ENCODE peak calls at places on chromosome 1, in nine cellular contexts. One of them, this sample, is unnamed.

GRCh38 chr1:2558030-2558400 is 1.8 kb downstream of the TNFRSF14 start:
- DNase-seq in neural progenitor cell: no peak
- DNase-seq in hepatocyte: no peak
- DNase-seq in SK-N-SH: no peak
- DNase-seq in HCT116: no peak
- DNase-seq in GM23248: no peak
- DNase-seq in MM.1S: no peak
- DNase-seq in GM23338: no peak
- DNase-seq in PC-3: no peak
- DNase-seq in this sample: no peak

GRCh38 chr1:109705411-109705810 is 6.6 kb upstream of the GSTM5 start:
- DNase-seq in hepatocyte: no peak
- DNase-seq in PC-3: peak; percentile 65
- DNase-seq in SK-N-SH: no peak
- DNase-seq in MM.1S: no peak
- DNase-seq in HCT116: no peak
- DNase-seq in GM23338: no peak
- DNase-seq in neural progenitor cell: no peak
- DNase-seq in GM23248: no peak
- DNase-seq in this sample: no peak

GRCh38 chr1:47580451-47580980 is 142.7 kb downstream of the FOXD2 start:
- DNase-seq in MM.1S: no peak
- DNase-seq in HCT116: no peak
- DNase-seq in PC-3: no peak
- DNase-seq in GM23338: no peak
- DNase-seq in GM23248: no peak
- DNase-seq in hepatocyte: no peak
- DNase-seq in neural progenitor cell: no peak
- DNase-seq in SK-N-SH: no peak
- DNase-seq in this sample: no peak

GRCh38 chr1:14259191-14259757 is 339.2 kb upstream of the KAZN start:
- DNase-seq in HCT116: no peak
- DNase-seq in GM23338: no peak
- DNase-seq in hepatocyte: no peak
- DNase-seq in MM.1S: no peak
- DNase-seq in neural progenitor cell: no peak
- DNase-seq in PC-3: no peak
- DNase-seq in SK-N-SH: no peak
- DNase-seq in GM23248: peak; percentile 32
- DNase-seq in this sample: no peak

GRCh38 chr1:243287652-243288051 is 31.8 kb downstream of the SDCCAG8 start:
- DNase-seq in SK-N-SH: no peak
- DNase-seq in GM23248: peak; percentile 89
- DNase-seq in HCT116: no peak
- DNase-seq in MM.1S: no peak
- DNase-seq in PC-3: peak; percentile 91
- DNase-seq in GM23338: no peak
- DNase-seq in hepatocyte: no peak
- DNase-seq in neural progenitor cell: no peak
- DNase-seq in this sample: peak; percentile 29

GRCh38 chr1:226019550-226019949 is 20.4 kb upstream of the SDE2 start:
- DNase-seq in neural progenitor cell: no peak
- DNase-seq in hepatocyte: no peak
- DNase-seq in GM23338: no peak
- DNase-seq in HCT116: no peak
- DNase-seq in PC-3: no peak
- DNase-seq in GM23248: no peak
- DNase-seq in SK-N-SH: no peak
- DNase-seq in MM.1S: no peak
- DNase-seq in this sample: no peak

GRCh38 chr1:109198043-109198695 is 15.5 kb upstream of the SARS1 start:
- DNase-seq in SK-N-SH: no peak
- DNase-seq in GM23338: no peak
- DNase-seq in GM23248: peak; percentile 92
- DNase-seq in neural progenitor cell: no peak
- DNase-seq in HCT116: no peak
- DNase-seq in PC-3: peak; percentile 76
- DNase-seq in hepatocyte: peak; percentile 43
- DNase-seq in MM.1S: no peak
- DNase-seq in this sample: no peak

GRCh38 chr1:208234721-208235120 is 9.5 kb downstream of the PLXNA2 start:
- DNase-seq in MM.1S: no peak
- DNase-seq in HCT116: no peak
- DNase-seq in PC-3: no peak
- DNase-seq in GM23338: no peak
- DNase-seq in hepatocyte: no peak
- DNase-seq in neural progenitor cell: no peak
- DNase-seq in GM23248: no peak
- DNase-seq in SK-N-SH: no peak
- DNase-seq in this sample: no peak

GRCh38 chr1:201171063-201172036 is 17.1 kb upstream of the TMEM9 start:
- DNase-seq in hepatocyte: peak; percentile 81
- DNase-seq in MM.1S: peak; percentile 80
- DNase-seq in HCT116: peak; percentile 46
- DNase-seq in GM23248: peak; percentile 80
- DNase-seq in SK-N-SH: peak; percentile 85
- DNase-seq in neural progenitor cell: peak; percentile 66
- DNase-seq in PC-3: peak; percentile 79
- DNase-seq in GM23338: peak; percentile 74
- DNase-seq in this sample: no peak

GRCh38 chr1:206699626-206700025 is 14.9 kb downstream of the MAPKAPK2 start:
- DNase-seq in GM23248: no peak
- DNase-seq in PC-3: no peak
- DNase-seq in HCT116: no peak
- DNase-seq in hepatocyte: no peak
- DNase-seq in GM23338: no peak
- DNase-seq in neural progenitor cell: no peak
- DNase-seq in MM.1S: no peak
- DNase-seq in SK-N-SH: no peak
- DNase-seq in this sample: no peak

GRCh38 chr1:36570016-36570415 is 87.3 kb upstream of the CSF3R start:
- DNase-seq in PC-3: no peak
- DNase-seq in hepatocyte: no peak
- DNase-seq in SK-N-SH: no peak
- DNase-seq in GM23248: no peak
- DNase-seq in MM.1S: no peak
- DNase-seq in neural progenitor cell: no peak
- DNase-seq in HCT116: no peak
- DNase-seq in GM23338: no peak
- DNase-seq in this sample: no peak

GRCh38 chr1:218642033-218642954 is 297.2 kb downstream of the TGFB2 start:
- DNase-seq in MM.1S: no peak
- DNase-seq in SK-N-SH: no peak
- DNase-seq in hepatocyte: no peak
- DNase-seq in HCT116: no peak
- DNase-seq in neural progenitor cell: no peak
- DNase-seq in PC-3: no peak
- DNase-seq in GM23338: no peak
- DNase-seq in GM23248: peak; percentile 51
- DNase-seq in this sample: no peak
- H3K4me2 ChIP-seq in MM.1S: no peak overlapping the region
- H3K4me2 ChIP-seq in SK-N-SH: no peak overlapping the region
- H3K4me2 ChIP-seq in hepatocyte: no peak overlapping the region
- H3K4me2 ChIP-seq in HCT116: no peak overlapping the region
- H3K4me2 ChIP-seq in neural progenitor cell: no peak overlapping the region
- H3K4me2 ChIP-seq in PC-3: no peak overlapping the region
- H3K4me2 ChIP-seq in GM23338: no peak overlapping the region
- H3K4me2 ChIP-seq in GM23248: no peak overlapping the region
- H3K4me2 ChIP-seq in this sample: no peak overlapping the region

GRCh38 chr1:224620105-224620504 is 4.0 kb downstream of the CNIH3 start:
- DNase-seq in neural progenitor cell: no peak
- DNase-seq in hepatocyte: no peak
- DNase-seq in GM23338: no peak
- DNase-seq in SK-N-SH: no peak
- DNase-seq in PC-3: no peak
- DNase-seq in GM23248: no peak
- DNase-seq in HCT116: no peak
- DNase-seq in MM.1S: no peak
- DNase-seq in this sample: no peak

GRCh38 chr1:224616761-224617409 is 768 bp downstream of the CNIH3 start:
- DNase-seq in SK-N-SH: peak; percentile 34
- DNase-seq in MM.1S: no peak
- DNase-seq in hepatocyte: no peak
- DNase-seq in GM23248: peak; percentile 45
- DNase-seq in HCT116: no peak
- DNase-seq in PC-3: no peak
- DNase-seq in neural progenitor cell: peak; percentile 62
- DNase-seq in GM23338: peak; percentile 49
- DNase-seq in this sample: no peak

GRCh38 chr1:224619209-224619608 is 3.1 kb downstream of the CNIH3 start:
- DNase-seq in GM23338: no peak
- DNase-seq in neural progenitor cell: no peak
- DNase-seq in hepatocyte: no peak
- DNase-seq in HCT116: no peak
- DNase-seq in PC-3: no peak
- DNase-seq in MM.1S: no peak
- DNase-seq in SK-N-SH: no peak
- DNase-seq in GM23248: no peak
- DNase-seq in this sample: no peak

GRCh38 chr1:224615861-224616760 is at the start of gene CNIH3:
- DNase-seq in neural progenitor cell: peak; percentile 91
- DNase-seq in GM23248: peak; percentile 63
- DNase-seq in HCT116: no peak
- DNase-seq in SK-N-SH: peak; percentile 68
- DNase-seq in GM23338: peak; percentile 93
- DNase-seq in PC-3: peak; percentile 75
- DNase-seq in hepatocyte: peak; percentile 60
- DNase-seq in MM.1S: no peak
- DNase-seq in this sample: no peak

DNA sequence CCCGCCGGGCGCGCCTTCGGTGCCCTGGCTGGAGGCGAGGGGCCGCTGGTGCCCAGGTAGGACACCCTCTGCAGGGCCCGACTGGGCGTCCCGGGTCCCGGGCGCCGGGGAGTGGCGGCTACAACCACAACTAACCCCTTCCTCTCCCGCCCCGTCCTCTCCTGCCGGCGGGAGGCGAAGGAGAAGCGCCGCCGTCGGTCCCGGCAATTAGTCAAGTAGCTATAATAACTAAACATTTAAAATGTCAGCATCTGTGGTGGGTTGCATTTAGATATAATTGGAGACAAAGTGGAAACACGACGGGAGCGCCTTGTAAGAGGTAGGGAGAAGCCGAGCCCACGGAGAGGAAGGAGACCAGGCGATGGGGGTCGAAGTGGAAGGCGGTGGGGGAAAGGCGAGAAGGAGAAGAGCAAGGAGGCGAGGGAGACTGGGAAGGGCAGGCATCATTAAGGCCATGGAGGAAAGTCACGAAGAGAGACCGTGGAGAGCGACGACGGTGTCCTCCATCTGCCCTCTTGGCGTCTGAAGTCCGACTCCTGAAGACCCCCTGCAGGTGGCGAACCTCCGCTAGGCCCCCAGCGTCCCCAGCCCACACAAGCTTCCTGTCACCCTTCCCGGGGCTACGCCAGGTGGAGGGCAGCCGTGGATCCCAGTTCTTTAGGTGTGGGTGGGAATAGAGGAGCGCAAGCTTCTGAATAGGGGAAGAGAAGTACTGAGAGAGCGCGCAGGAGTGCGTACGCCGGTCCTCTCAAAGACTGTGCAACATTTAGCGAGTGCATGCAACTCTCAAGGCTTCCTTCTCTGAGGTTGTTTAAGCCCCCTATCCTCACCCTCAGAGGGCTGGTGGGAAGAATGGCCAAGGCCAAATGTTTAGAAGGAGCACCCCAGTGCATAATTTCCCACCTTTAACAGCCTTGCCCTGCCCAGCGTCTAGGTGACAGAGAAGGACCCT is 1.6 kb downstream of the CNIH3 start:
- DNase-seq in HCT116: no peak
- DNase-seq in GM23248: peak; percentile 24
- DNase-seq in GM23338: peak; percentile 50
- DNase-seq in neural progenitor cell: peak; percentile 38
- DNase-seq in MM.1S: no peak
- DNase-seq in PC-3: no peak
- DNase-seq in SK-N-SH: peak; percentile 33
- DNase-seq in hepatocyte: no peak
- DNase-seq in this sample: no peak
- TF ChIP-seq EZH2phosphoT487 in HCT116: no peak
- TF ChIP-seq EZH2phosphoT487 in GM23248: no peak
- TF ChIP-seq EZH2phosphoT487 in GM23338: peak; percentile 43
- TF ChIP-seq EZH2phosphoT487 in neural progenitor cell: peak; percentile 99
- TF ChIP-seq EZH2phosphoT487 in MM.1S: no peak
- TF ChIP-seq EZH2phosphoT487 in PC-3: no peak
- TF ChIP-seq EZH2phosphoT487 in SK-N-SH: no peak
- TF ChIP-seq EZH2phosphoT487 in hepatocyte: peak; percentile 84
- TF ChIP-seq EZH2phosphoT487 in this sample: no peak

DNA sequence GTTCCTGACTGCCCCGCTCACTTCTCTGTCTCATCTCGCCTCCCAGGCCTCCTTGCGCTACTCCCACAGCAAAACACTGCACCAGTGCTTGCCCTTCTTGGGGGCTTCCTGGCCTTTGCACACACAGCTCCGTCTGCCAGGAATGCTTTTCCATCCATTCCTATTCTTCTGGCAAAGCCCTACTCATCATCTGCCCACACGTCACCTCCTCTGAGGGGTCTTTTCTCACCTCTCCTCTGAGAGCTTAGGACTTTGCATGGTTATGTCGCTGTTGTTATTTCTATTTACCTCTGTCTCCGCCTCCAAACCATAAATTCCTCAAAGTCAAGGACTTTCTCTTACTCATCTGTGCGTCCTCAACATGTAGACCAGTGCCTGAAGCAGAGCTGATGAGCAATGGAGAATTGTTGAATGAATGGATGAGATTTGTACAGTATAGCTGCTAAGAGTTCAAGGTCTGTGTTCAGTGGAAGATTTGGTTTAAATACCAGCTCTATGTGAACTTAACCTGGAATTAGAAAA is 26.4 kb upstream of the BTG2 start:
- DNase-seq in GM23338: no peak
- DNase-seq in PC-3: no peak
- DNase-seq in MM.1S: no peak
- DNase-seq in GM23248: no peak
- DNase-seq in hepatocyte: no peak
- DNase-seq in neural progenitor cell: no peak
- DNase-seq in HCT116: no peak
- DNase-seq in SK-N-SH: no peak
- DNase-seq in this sample: peak; percentile 4
- H3K4me1 ChIP-seq in GM23338: peaks cover 9% of the 10 kb centered on the region
- H3K4me1 ChIP-seq in PC-3: peaks cover 9% of the 10 kb centered on the region
- H3K4me1 ChIP-seq in MM.1S: peaks cover 37% of the 10 kb centered on the region
- H3K4me1 ChIP-seq in GM23248: peaks cover 11% of the 10 kb centered on the region
- H3K4me1 ChIP-seq in hepatocyte: peaks cover 40% of the 10 kb centered on the region
- H3K4me1 ChIP-seq in neural progenitor cell: peaks cover 29% of the 10 kb centered on the region
- H3K4me1 ChIP-seq in HCT116: no peaks in the 10 kb centered on the region
- H3K4me1 ChIP-seq in SK-N-SH: peaks cover 28% of the 10 kb centered on the region
- H3K4me1 ChIP-seq in this sample: peaks cover 98% of the 10 kb centered on the region

DNA sequence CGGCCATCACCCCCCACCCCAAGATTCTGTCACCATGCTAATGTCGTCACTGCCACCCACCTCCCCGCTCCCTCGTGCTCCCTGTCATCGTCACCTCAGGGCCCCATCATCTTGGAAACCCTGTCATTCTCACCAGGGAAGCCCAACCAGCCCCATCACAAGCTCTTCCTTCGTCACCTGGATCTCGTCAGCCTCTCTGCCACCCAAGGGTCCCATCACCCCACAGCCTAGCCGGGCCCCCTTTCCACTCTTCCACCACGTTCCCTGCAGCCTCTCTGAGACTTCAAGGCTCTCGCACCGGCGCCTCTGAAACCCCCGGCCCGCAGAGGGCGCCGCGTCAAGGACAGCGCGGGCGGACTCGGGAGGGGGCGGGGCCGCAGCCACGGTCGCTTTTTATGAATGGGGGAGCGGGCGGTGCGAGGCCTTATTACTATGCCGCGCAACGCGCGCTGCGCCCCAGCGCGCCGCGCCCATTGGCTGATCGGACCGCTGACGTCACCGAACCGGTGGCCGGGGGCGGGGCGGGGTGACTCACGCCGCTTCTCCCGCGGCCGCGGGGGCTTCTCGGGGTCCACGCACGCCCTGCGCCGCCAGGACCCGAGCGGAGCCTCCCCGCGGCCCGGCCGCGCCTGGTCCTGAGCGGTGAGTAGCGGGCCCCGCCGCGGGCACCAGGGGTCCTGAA is at the start of gene GPR3:
- DNase-seq in PC-3: peak; percentile 94
- DNase-seq in GM23248: peak; percentile 97
- DNase-seq in MM.1S: peak; percentile 89
- DNase-seq in GM23338: peak; percentile 97
- DNase-seq in neural progenitor cell: peak; percentile 96
- DNase-seq in HCT116: peak; percentile 84
- DNase-seq in SK-N-SH: peak; percentile 99
- DNase-seq in hepatocyte: peak; percentile 97
- DNase-seq in this sample: peak; percentile 96
- H3K4me2 ChIP-seq in PC-3: peak within 1 kb of the TSS; percentile 99
- H3K4me2 ChIP-seq in GM23248: peak within 1 kb of the TSS; percentile 79
- H3K4me2 ChIP-seq in MM.1S: peak within 1 kb of the TSS; percentile 90
- H3K4me2 ChIP-seq in GM23338: peak within 1 kb of the TSS; percentile 89
- H3K4me2 ChIP-seq in neural progenitor cell: peak within 1 kb of the TSS; percentile 88
- H3K4me2 ChIP-seq in HCT116: peak within 1 kb of the TSS; percentile 86
- H3K4me2 ChIP-seq in SK-N-SH: peak within 1 kb of the TSS; percentile 100
- H3K4me2 ChIP-seq in hepatocyte: peak within 1 kb of the TSS; percentile 92
- H3K4me2 ChIP-seq in this sample: peak within 1 kb of the TSS; percentile 87

This sample was measured in OCI-LY7.